ENCODE peak calls at places on chromosome 14, in seven cellular contexts. C is activated naive CD4-positive, alpha-beta T cell treated with Interleukin-2 at 50 U/mL for 16 hours; G is GM20000; F is smooth muscle cell of the brain vasculature; P is mesothelial cell of epicardium; M is heart right ventricle; H is OCI-M1. T is an unnamed sample.
A peak's percentile ranks its signal among the peaks of the same experiment; 100 is the strongest.

GRCh38 chr14:72906879-72907278 is 13.0 kb upstream of the DPF3 start:
- DNase-seq in M (no peak), H (no peak), G (no peak), F (no peak), C (no peak), P (no peak), T (no peak)

GRCh38 chr14:70086685-70087379 is 101.9 kb downstream of the SLC8A3 start:
- DNase-seq in C (no peak), H (peak; percentile 51), M (no peak), G (peak; percentile 30), P (no peak), F (peak; percentile 13), T (no peak)

GRCh38 chr14:85531594-85532391 is 1.8 kb downstream of the FLRT2 start:
- DNase-seq in H (no peak), M (peak; percentile 52), P (peak; percentile 37), G (peak; percentile 10), F (no peak), C (no peak), T (no peak)

GRCh38 chr14:103817595-103817994 is 29.8 kb downstream of the PPP1R13B start:
- DNase-seq in H (no peak), M (no peak), C (no peak), F (no peak), P (no peak), G (no peak), T (no peak)

GRCh38 chr14:69346710-69347109 is 51.4 kb downstream of the ERH start:
- DNase-seq in P (no peak), H (peak; percentile 22), C (no peak), F (no peak), M (peak; percentile 24), G (peak; percentile 42), T (no peak)

GRCh38 chr14:54549862-54550261 is 17.1 kb upstream of the SAMD4A start:
- DNase-seq in C (no peak), F (no peak), M (no peak), G (no peak), P (no peak), H (no peak), T (no peak)

GRCh38 chr14:61101803-61102548 is 120.9 kb downstream of the SLC38A6 start:
- DNase-seq in F (no peak), H (peak; percentile 38), P (no peak), G (peak; percentile 23), M (no peak), C (no peak), T (no peak)

GRCh38 chr14:24815543-24815942 is 181.6 kb upstream of the GZMB start:
- DNase-seq in G (no peak), M (no peak), P (no peak), H (no peak), C (no peak), F (no peak), T (no peak)

GRCh38 chr14:68978550-68978911 is 571 bp downstream of the ACTN1 start:
- DNase-seq in G (peak; percentile 63), H (peak; percentile 53), C (peak; percentile 38), M (peak; percentile 72), F (no peak), P (peak; percentile 66), T (peak; percentile 45)

GRCh38 chr14:79605863-79606262 is 605.4 kb downstream of the DIO2 start:
- DNase-seq in C (no peak), H (no peak), F (no peak), P (no peak), M (no peak), G (no peak), T (no peak)

GRCh38 chr14:56189306-56189705 is 71.1 kb downstream of the PELI2 start:
- DNase-seq in H (no peak), C (no peak), G (no peak), F (no peak), P (no peak), M (no peak), T (no peak)

GRCh38 chr14:79493081-79493652 is 718.1 kb downstream of the DIO2 start:
- DNase-seq in M (no peak), P (no peak), C (no peak), H (no peak), G (no peak), F (no peak), T (no peak)

GRCh38 chr14:90839024-90839888 is 23.0 kb upstream of the TTC7B start:
- DNase-seq in M (peak; percentile 81), C (no peak), G (no peak), P (no peak), H (no peak), F (no peak), T (no peak)

GRCh38 chr14:90140956-90141316 is 79.1 kb downstream of the KCNK13 start:
- DNase-seq in G (no peak), C (no peak), H (no peak), P (no peak), F (no peak), M (no peak), T (no peak)

GRCh38 chr14:22420598-22421186 is 168.3 kb downstream of the DAD1 start:
- DNase-seq in M (no peak), F (no peak), H (peak; percentile 8), G (no peak), P (no peak), C (no peak), T (no peak)

GRCh38 chr14:45091696-45092095 is 7.8 kb downstream of the PRPF39 start:
- DNase-seq in C (no peak), P (no peak), M (no peak), F (no peak), H (no peak), G (no peak), T (no peak)

GRCh38 chr14:51922624-51923023 is 62.2 kb downstream of the GNG2 start:
- DNase-seq in C (no peak), H (no peak), M (peak; percentile 34), G (no peak), F (no peak), P (no peak), T (no peak)

GRCh38 chr14:67622675-67623074 is 3.0 kb downstream of the ARG2 start:
- DNase-seq in P (no peak), M (peak; percentile 23), H (peak; percentile 81), F (no peak), C (no peak), G (no peak), T (no peak)

GRCh38 chr14:100076630-100077029 is 11.4 kb downstream of the EVL start:
- DNase-seq in F (no peak), C (no peak), H (no peak), M (no peak), P (no peak), G (no peak), T (no peak)

GRCh38 chr14:36655571-36655962 is 6.1 kb upstream of the PAX9 start:
- DNase-seq in C (no peak), H (no peak), M (no peak), G (no peak), P (no peak), F (no peak), T (no peak)

GRCh38 chr14:59254146-59254910 is 65.9 kb downstream of the DAAM1 start:
- DNase-seq in G (no peak), M (peak; percentile 89), C (no peak), H (peak; percentile 27), F (peak; percentile 98), P (no peak), T (no peak)

GRCh38 chr14:59919582-59920377 is at the start of gene LRRC9:
- DNase-seq in F (no peak), M (no peak), H (no peak), P (peak; percentile 66), C (no peak), G (no peak), T (no peak)

T was measured in T-helper 2 cell treated with Interferon-gamma antibody and Interleukin-4, amounts not matched to agents 5 μg/mL and 100 μg/mL, for 36 hours.